ENCODE peak calls at places on chromosomes 16 and 17, in eight cellular contexts. T is NCI-H1105; O is DMS 273 treated with DMSO at 0.1 percent for 48 hours; I is LHCN-M2; A is CD8-positive, alpha-beta memory T cell; J is activated T-helper 1 cell treated with anti-CD3 and anti-CD28 coated beads, Interleukin-12 subunit alpha, Interleukin-12 subunit beta, Interleukin-2, Interleukin-4 antibody, amounts not matched to agents 30 ng/mL and 10 ng/mL and 1 ng/mL, durations not matched to agents 14 hours and 24 hours and 36 hours; M is heart right ventricle; B is lung. N is an unnamed sample.

GRCh38 chr16:56990407-56991286 is 1.3 kb downstream of the NLRC5 start:
- DNase-seq in T (no peak), O (no peak), I (no peak), A (no peak), J (no peak), M (no peak), B (no peak), N (no peak)

GRCh38 chr17:4738136-4739121 is 1.2 kb upstream of the ZMYND15 start:
- DNase-seq in T (no peak), O (no peak), I (no peak), A (no peak), J (no peak), M (no peak), B (peak; percentile 57), N (no peak)

GRCh38 chr17:49022391-49022941 is 25.3 kb downstream of the IGF2BP1 start:
- DNase-seq in T (no peak), O (no peak), I (peak; percentile 86), A (no peak), J (no peak), M (no peak), B (no peak), N (no peak)

GRCh38 chr17:6666077-6666521 is 14.5 kb downstream of the C17orf100 start:
- DNase-seq in T (peak; percentile 58), O (no peak), I (peak; percentile 70), A (no peak), J (no peak), M (peak; percentile 54), B (peak; percentile 75), N (no peak)

GRCh38 chr17:77346765-77347164 is 206.0 kb downstream of the SEC14L1 start:
- DNase-seq in T (no peak), O (no peak), I (no peak), A (no peak), J (no peak), M (no peak), B (no peak), N (no peak)

GRCh38 chr17:27206447-27206846 is 87.5 kb upstream of the WSB1 start:
- DNase-seq in T (no peak), O (no peak), I (peak; percentile 15), A (no peak), J (no peak), M (no peak), B (no peak), N (no peak)

GRCh38 chr17:13931752-13932477 is 137.4 kb upstream of the COX10 start:
- DNase-seq in T (no peak), O (peak; percentile 6), I (peak; percentile 91), A (no peak), J (no peak), M (peak; percentile 55), B (peak; percentile 84), N (no peak)

GRCh38 chr16:49608095-49608494 is 234.5 kb downstream of the C16orf78 start:
- DNase-seq in T (peak; percentile 12), O (peak; percentile 12), I (no peak), A (no peak), J (no peak), M (no peak), B (no peak), N (no peak)

GRCh38 chr16:47069841-47070584 is 73.7 kb downstream of the NETO2 start:
- DNase-seq in T (no peak), O (no peak), I (no peak), A (no peak), J (no peak), M (no peak), B (no peak), N (no peak)

GRCh38 chr17:57442914-57443571 is 186.7 kb downstream of the MSI2 start:
- DNase-seq in T (no peak), O (no peak), I (peak; percentile 99), A (no peak), J (peak; percentile 31), M (peak; percentile 52), B (no peak), N (no peak)

GRCh38 chr17:44197980-44198720 is 1.5 kb downstream of the ATXN7L3 start:
- DNase-seq in T (no peak), O (no peak), I (peak; percentile 80), A (no peak), J (peak; percentile 55), M (no peak), B (peak; percentile 55), N (no peak)

GRCh38 chr17:2282297-2282873 is 21.2 kb downstream of the SMG6 start:
- DNase-seq in T (peak; percentile 12), O (no peak), I (peak; percentile 84), A (no peak), J (no peak), M (no peak), B (no peak), N (peak; percentile 71)

GRCh38 chr17:20091161-20092029 is 82.2 kb downstream of the SPECC1 start:
- DNase-seq in T (no peak), O (no peak), I (no peak), A (no peak), J (no peak), M (peak; percentile 35), B (no peak), N (no peak)

GRCh38 chr17:68800731-68801130 is 154.5 kb downstream of the ABCA8 start:
- DNase-seq in T (no peak), O (no peak), I (no peak), A (no peak), J (no peak), M (no peak), B (no peak), N (no peak)

GRCh38 chr16:81214745-81215166 is 23.7 kb upstream of the BCO1 start:
- DNase-seq in T (no peak), O (no peak), I (no peak), A (no peak), J (no peak), M (no peak), B (no peak), N (no peak)

GRCh38 chr17:62778990-62779681 is 29.0 kb downstream of the MARCHF10 start:
- DNase-seq in T (peak; percentile 72), O (peak; percentile 90), I (peak; percentile 97), A (no peak), J (no peak), M (no peak), B (peak; percentile 77), N (peak; percentile 73)

GRCh38 chr17:725746-726145 is 6.7 kb upstream of the TLCD3A start:
- DNase-seq in T (no peak), O (no peak), I (no peak), A (no peak), J (no peak), M (no peak), B (no peak), N (no peak)

GRCh38 chr17:55577011-55577586 is 65.8 kb upstream of the SMIM36 start:
- DNase-seq in T (no peak), O (no peak), I (peak; percentile 51), A (no peak), J (peak; percentile 14), M (peak; percentile 33), B (no peak), N (no peak)

GRCh38 chr17:72376486-72377345 is 255.9 kb downstream of the SOX9 start:
- DNase-seq in T (no peak), O (peak; percentile 40), I (no peak), A (no peak), J (no peak), M (no peak), B (no peak), N (no peak)

GRCh38 chr17:51472670-51473069 is 212.3 kb downstream of the UTP18 start:
- DNase-seq in T (no peak), O (no peak), I (no peak), A (no peak), J (no peak), M (no peak), B (no peak), N (no peak)

GRCh38 chr16:14050297-14051027 is 20.7 kb upstream of the MRTFB start:
- DNase-seq in T (no peak), O (no peak), I (no peak), A (no peak), J (no peak), M (no peak), B (no peak), N (no peak)

GRCh38 chr17:48642843-48643696 is 16.9 kb upstream of the HOXB9 start:
- DNase-seq in T (no peak), O (no peak), I (no peak), A (no peak), J (no peak), M (no peak), B (no peak), N (no peak)

GRCh38 chr16:560701-561412 is 663 bp downstream of the PRR35 start:
- DNase-seq in T (no peak), O (no peak), I (no peak), A (no peak), J (no peak), M (no peak), B (no peak), N (no peak)

GRCh38 chr17:29155235-29155965 is 24.8 kb downstream of the MYO18A start:
- DNase-seq in T (no peak), O (no peak), I (peak; percentile 52), A (peak; percentile 27), J (peak; percentile 51), M (no peak), B (no peak), N (no peak)

GRCh38 chr17:1949754-1950153 is 75.4 kb downstream of the RTN4RL1 start:
- DNase-seq in T (no peak), O (no peak), I (no peak), A (no peak), J (no peak), M (no peak), B (no peak), N (no peak)

GRCh38 chr17:59899099-59899498 is 6.2 kb downstream of the RPS6KB1 start:
- DNase-seq in T (no peak), O (no peak), I (no peak), A (no peak), J (no peak), M (no peak), B (no peak), N (no peak)

GRCh38 chr16:10501016-10501607 is 79.3 kb downstream of the EMP2 start:
- DNase-seq in T (no peak), O (no peak), I (no peak), A (no peak), J (no peak), M (no peak), B (no peak), N (no peak)

GRCh38 chr17:55768946-55769624 is 18.2 kb downstream of the PCTP start:
- DNase-seq in T (no peak), O (no peak), I (no peak), A (no peak), J (no peak), M (no peak), B (no peak), N (no peak)

N was measured in HS-5.